ENCODE peak calls at places on chromosomes 12 and 14, in ten cellular contexts. J is CD8-positive, alpha-beta memory T cell; V is cardiac muscle cell; R is MM.1S; D is foreskin fibroblast; T is spleen; C is H7; L is naive thymus-derived CD4-positive, alpha-beta T cell; H is dorsolateral prefrontal cortex; A is GM12865. Y is an unnamed sample.
A peak's percentile ranks its signal among the peaks of the same experiment; 100 is the strongest.

GRCh38 chr14:26448181-26448855 is 149.5 kb downstream of the NOVA1 start:
- DNase-seq in D (no peak), V (peak; percentile 7), T (peak; percentile 66), J (no peak), R (no peak), A (no peak), C (no peak), H (no peak), L (no peak), Y (no peak)

GRCh38 chr12:68221497-68221896 is 4.1 kb downstream of the IL26 start:
- DNase-seq in V (no peak), J (no peak), L (no peak), D (no peak), R (no peak), H (no peak), A (no peak), C (no peak), T (no peak), Y (no peak)

GRCh38 chr12:122963928-122964240 is 2.4 kb downstream of the ABCB9 start:
- DNase-seq in C (no peak), T (no peak), D (peak; percentile 45), J (no peak), L (no peak), H (peak; percentile 70), R (no peak), A (no peak), V (no peak), Y (no peak)

GRCh38 chr12:14716848-14717444 is 20.5 kb upstream of the GUCY2C start:
- DNase-seq in A (peak; percentile 80), L (peak; percentile 36), D (peak; percentile 59), H (no peak), C (peak; percentile 58), T (no peak), R (peak; percentile 36), J (peak; percentile 31), V (peak; percentile 32), Y (peak; percentile 59)

GRCh38 chr12:109718390-109718789 is 4.8 kb downstream of the FAM222A start:
- DNase-seq in C (peak; percentile 87), R (no peak), T (no peak), H (peak; percentile 72), D (no peak), A (no peak), L (no peak), J (no peak), V (peak; percentile 47), Y (no peak)

GRCh38 chr12:104314242-104314614 is 10.7 kb downstream of the EID3 start:
- DNase-seq in C (no peak), V (no peak), A (no peak), L (no peak), H (no peak), D (peak; percentile 23), T (no peak), R (no peak), J (no peak), Y (no peak)

GRCh38 chr12:131209082-131210070 is 255.7 kb downstream of the ADGRD1 start:
- DNase-seq in J (no peak), R (no peak), D (no peak), V (no peak), A (no peak), L (no peak), H (peak; percentile 62), C (no peak), T (peak; percentile 61), Y (no peak)

GRCh38 chr14:74647834-74648361 is 35.9 kb upstream of the LTBP2 start:
- DNase-seq in H (no peak), V (no peak), D (peak; percentile 49), L (no peak), R (no peak), T (no peak), C (peak; percentile 43), A (no peak), J (no peak), Y (no peak)

GRCh38 chr14:77067632-77068514 is 30.2 kb upstream of the CIPC start:
- DNase-seq in R (peak; percentile 36), L (peak; percentile 48), A (peak; percentile 68), C (peak; percentile 92), H (peak; percentile 82), J (peak; percentile 25), T (peak; percentile 86), D (peak; percentile 89), V (peak; percentile 76), Y (no peak)

GRCh38 chr14:97281741-97282140 is 484.6 kb downstream of the VRK1 start:
- DNase-seq in C (no peak), J (no peak), L (no peak), D (no peak), A (no peak), V (no peak), H (no peak), R (no peak), T (no peak), Y (no peak)

GRCh38 chr12:101823891-101824290 is 6.9 kb downstream of the GNPTAB start:
- DNase-seq in J (peak; percentile 53), A (peak; percentile 81), C (peak; percentile 74), H (peak; percentile 45), D (peak; percentile 30), V (peak; percentile 50), T (no peak), L (peak; percentile 54), R (peak; percentile 88), Y (peak; percentile 96)

DNA sequence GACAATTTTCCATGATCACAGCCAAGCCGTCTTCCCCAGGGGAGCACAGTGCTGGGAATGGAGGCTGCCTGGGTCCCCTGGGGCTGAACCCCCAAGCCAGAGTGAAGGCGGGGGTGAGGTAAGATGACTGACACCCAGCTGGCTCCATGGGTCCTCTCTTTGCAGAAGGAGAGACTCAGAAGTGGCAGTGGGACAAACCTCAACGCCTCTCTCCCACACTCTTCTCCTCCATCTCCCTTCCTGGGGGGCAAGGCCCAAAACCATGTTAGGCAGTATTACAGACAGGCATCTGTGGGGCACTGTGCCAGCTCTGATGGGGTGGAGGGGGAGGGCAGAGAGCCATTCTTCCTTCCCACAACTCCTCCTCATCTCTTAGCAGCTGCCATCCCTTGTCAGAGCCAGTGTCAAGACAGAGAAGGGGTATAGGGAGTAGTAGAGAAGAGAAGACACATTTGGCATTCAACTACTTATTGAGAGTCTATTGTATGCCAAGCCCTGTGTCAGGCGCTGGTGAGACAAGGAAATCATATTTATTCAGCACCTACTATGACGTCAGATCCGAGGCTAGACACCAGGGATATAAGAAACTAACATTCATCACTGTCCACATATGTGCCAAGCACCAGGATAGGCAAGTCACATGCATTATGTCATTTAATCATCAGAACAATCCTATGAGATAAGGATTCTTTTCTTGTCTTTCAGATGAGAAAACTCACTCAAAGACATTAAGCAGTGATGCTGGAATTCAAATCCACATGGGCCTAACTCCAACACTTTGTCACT is 3.5 kb downstream of the ITGA7 start:
- DNase-seq in J (no peak), R (no peak), A (no peak), V (no peak), C (no peak), D (no peak), H (no peak), L (no peak), T (peak; percentile 20), Y (no peak)
- H3K4me3 ChIP-seq in J (no peak overlapping the region), R (no peak overlapping the region), A (no peak overlapping the region), V (no peak overlapping the region), C (no peak overlapping the region), D (no peak overlapping the region), H (no peak overlapping the region), L (no peak overlapping the region), T (no peak overlapping the region), Y (no peak overlapping the region)

GRCh38 chr12:96134200-96134599 is 60.0 kb upstream of the ELK3 start:
- DNase-seq in H (no peak), D (no peak), R (no peak), A (no peak), J (no peak), C (no peak), L (no peak), T (no peak), V (no peak), Y (peak; percentile 50)
- H3K4me3 ChIP-seq in H (no peak overlapping the region), D (no peak overlapping the region), R (no peak overlapping the region), A (no peak overlapping the region), J (no peak overlapping the region), C (no peak overlapping the region), L (no peak overlapping the region), T (no peak overlapping the region), V (no peak overlapping the region), Y (no peak overlapping the region)

GRCh38 chr12:57632898-57633825 is at the start of gene B4GALNT1:
- DNase-seq in R (peak; percentile 74), C (peak; percentile 92), V (peak; percentile 82), J (peak; percentile 44), T (peak; percentile 90), H (peak; percentile 84), L (peak; percentile 74), A (peak; percentile 69), D (peak; percentile 77), Y (peak; percentile 59)
- H3K4me3 ChIP-seq in R (peak within 1 kb of the TSS; percentile 96), C (peak within 1 kb of the TSS; percentile 49), V (peak within 1 kb of the TSS; percentile 38), J (peak within 1 kb of the TSS; percentile 49), T (peak within 1 kb of the TSS; percentile 79), H (peak within 1 kb of the TSS; percentile 70), L (peak within 1 kb of the TSS; percentile 57), A (peak within 1 kb of the TSS; percentile 59), D (peak within 1 kb of the TSS; percentile 42), Y (peak within 1 kb of the TSS; percentile 65)

GRCh38 chr12:121787063-121787774 is 6.3 kb downstream of the RHOF start:
- DNase-seq in C (no peak), V (no peak), T (peak; percentile 91), D (no peak), A (peak; percentile 80), J (peak; percentile 59), H (no peak), R (no peak), L (no peak), Y (no peak)

GRCh38 chr12:121789233-121789781 is 4.2 kb downstream of the RHOF start:
- DNase-seq in A (peak; percentile 79), L (peak; percentile 52), V (no peak), J (peak; percentile 55), D (no peak), H (no peak), C (no peak), R (no peak), T (peak; percentile 93), Y (no peak)

GRCh38 chr12:121789800-121790748 is 3.4 kb downstream of the RHOF start:
- DNase-seq in R (peak; percentile 73), C (no peak), H (peak; percentile 46), D (no peak), V (no peak), T (peak; percentile 99), L (peak; percentile 88), A (peak; percentile 96), J (peak; percentile 94), Y (peak; percentile 93)

GRCh38 chr12:121786441-121786825 is 7.1 kb downstream of the RHOF start:
- DNase-seq in H (no peak), V (no peak), A (no peak), C (peak; percentile 52), L (no peak), T (no peak), D (peak; percentile 98), R (no peak), J (peak; percentile 49), Y (no peak)

DNA sequence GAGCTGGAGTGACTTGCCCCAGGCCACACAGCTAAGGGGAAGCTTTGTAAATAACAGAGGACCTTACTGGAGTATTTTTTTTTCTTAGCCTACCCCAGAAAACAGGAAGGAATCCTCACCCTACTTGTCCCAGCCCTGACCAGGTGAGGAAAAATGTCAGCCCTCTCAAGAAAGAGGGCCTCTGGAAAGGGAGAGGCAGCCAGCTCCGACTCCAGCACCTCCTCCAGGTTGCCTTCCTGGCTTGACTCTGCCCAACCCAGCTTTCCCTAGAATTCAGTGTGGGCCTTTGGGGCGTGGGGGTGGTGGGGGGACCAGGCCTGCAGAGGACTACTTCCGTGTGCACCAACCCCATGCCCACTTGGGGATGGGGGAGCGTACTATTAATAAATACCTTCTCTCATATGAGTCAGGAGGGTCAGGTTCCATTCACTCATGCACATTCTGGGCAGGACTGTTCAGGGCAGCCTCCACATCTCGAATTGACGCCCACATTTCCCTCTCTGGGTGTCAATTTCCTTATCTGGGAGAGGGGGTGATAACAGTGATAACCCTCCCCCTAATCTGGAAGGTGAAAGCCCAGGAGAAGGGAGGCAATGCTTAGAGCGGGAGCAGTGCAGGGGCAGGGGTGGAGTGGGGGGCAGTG is 5.2 kb downstream of the RHOF start:
- DNase-seq in C (no peak), T (no peak), J (no peak), L (no peak), R (no peak), V (no peak), H (no peak), D (no peak), A (no peak), Y (no peak)
- H3K4me3 ChIP-seq in C (no peak overlapping the region), T (peak overlapping the region; percentile 80), J (peak overlapping the region; percentile 79), L (peak overlapping the region; percentile 63), R (no peak overlapping the region), V (no peak overlapping the region), H (no peak overlapping the region), D (no peak overlapping the region), A (peak overlapping the region; percentile 71), Y (no peak overlapping the region)